ENCODE peak calls at places on chromosomes 4 and X, in four cellular contexts. U is T-cell, H is AG04450, V is IMR-90. E is an unnamed sample.

GRCh38 chr4:39528056-39528465 is 822 bp upstream of the UGDH start:
- DNase-seq in U (no peak), H (peak; percentile 49), V (peak; percentile 82), E (peak; percentile 75)

GRCh38 chr4:155966661-155967060 is 13.0 kb upstream of the CTSO start:
- DNase-seq in U (no peak), H (no peak), V (no peak), E (no peak)

GRCh38 chr4:172830295-172830764 is 338.3 kb upstream of the GALNT7 start:
- DNase-seq in U (no peak), H (no peak), V (peak; percentile 21), E (peak; percentile 34)

GRCh38 chrX:43357741-43358140 is 298.4 kb upstream of the MAOA start:
- DNase-seq in U (no peak), H (no peak), V (no peak), E (no peak)

GRCh38 chr4:118736867-118737266 is 51.7 kb downstream of the METTL14 start:
- DNase-seq in U (no peak), H (no peak), V (no peak), E (no peak)

GRCh38 chrX:40140706-40141499 is 43.1 kb upstream of the BCOR start:
- DNase-seq in U (no peak), H (no peak), V (peak; percentile 47), E (peak; percentile 69)

GRCh38 chrX:102154900-102155805 is 624 bp downstream of the BEX5 start:
- DNase-seq in U (no peak), H (no peak), V (no peak), E (no peak)

GRCh38 chr4:3723232-3723642 is 42.9 kb upstream of the ADRA2C start:
- DNase-seq in U (no peak), H (no peak), V (no peak), E (no peak)

GRCh38 chr4:160319221-160319867 is 1216.5 kb downstream of the RAPGEF2 start:
- DNase-seq in U (no peak), H (no peak), V (no peak), E (peak; percentile 26)

GRCh38 chrX:138128025-138128671 is 562.2 kb downstream of the ZIC3 start:
- DNase-seq in U (no peak), H (no peak), V (peak; percentile 11), E (peak; percentile 22)

GRCh38 chr4:8731364-8731763 is 138.8 kb downstream of the CPZ start:
- DNase-seq in U (no peak), H (no peak), V (no peak), E (no peak)

GRCh38 chr4:187268940-187269339 is 545.3 kb upstream of the FAT1 start:
- DNase-seq in U (no peak), H (peak; percentile 48), V (peak; percentile 85), E (peak; percentile 8)

GRCh38 chrX:30570505-30570904 is 7.1 kb downstream of the TASL start:
- DNase-seq in U (no peak), H (no peak), V (peak; percentile 26), E (peak; percentile 49)

GRCh38 chr4:136651278-136651667 is 881.0 kb downstream of the PCDH18 start:
- DNase-seq in U (no peak), H (no peak), V (peak; percentile 34), E (no peak)

GRCh38 chr4:185343726-185344581 is 51.8 kb downstream of the LRP2BP start:
- DNase-seq in U (no peak), H (no peak), V (peak; percentile 27), E (peak; percentile 40)

GRCh38 chrX:96211953-96212352 is 472.7 kb upstream of the DIAPH2 start:
- DNase-seq in U (no peak), H (no peak), V (no peak), E (no peak)

GRCh38 chrX:44432641-44433040 is 89.2 kb upstream of the EFHC2 start:
- DNase-seq in U (no peak), H (peak; percentile 32), V (peak; percentile 3), E (peak; percentile 35)

GRCh38 chrX:70313503-70313902 is 23.6 kb downstream of the KIF4A start:
- DNase-seq in U (no peak), H (no peak), V (peak; percentile 52), E (peak; percentile 39)

GRCh38 chrX:110301194-110301593 is 16.7 kb downstream of the AMMECR1 start:
- DNase-seq in U (no peak), H (no peak), V (no peak), E (no peak)

GRCh38 chrX:153488231-153488914 is 6.4 kb upstream of the BGN start:
- DNase-seq in U (no peak), H (no peak), V (peak; percentile 67), E (peak; percentile 62)

GRCh38 chrX:43953218-43953617 is 20.0 kb downstream of the NDP start:
- DNase-seq in U (no peak), H (no peak), V (peak; percentile 30), E (no peak)

GRCh38 chrX:123648028-123648810 is 84.6 kb downstream of the THOC2 start:
- DNase-seq in U (peak; percentile 13), H (peak; percentile 42), V (peak; percentile 83), E (peak; percentile 63)

GRCh38 chr4:74640111-74640903 is 154.0 kb downstream of the BTC start:
- DNase-seq in U (no peak), H (peak; percentile 86), V (peak; percentile 92), E (peak; percentile 89)

GRCh38 chrX:40539214-40540142 is 41.3 kb upstream of the ATP6AP2 start:
- DNase-seq in U (peak; percentile 64), H (peak; percentile 11), V (peak; percentile 71), E (peak; percentile 76)

GRCh38 chrX:1249101-1249887 is 19.3 kb upstream of the CSF2RA start:
- DNase-seq in U (peak; percentile 38), H (no peak), V (no peak), E (no peak)

GRCh38 chr4:56468097-56468422 is 643 bp downstream of the SRP72 start:
- DNase-seq in U (no peak), H (no peak), V (peak; percentile 35), E (peak; percentile 24)

GRCh38 chrX:116379854-116380253 is 56.6 kb upstream of the SLC6A14 start:
- DNase-seq in U (no peak), H (no peak), V (peak; percentile 6), E (peak; percentile 79)

GRCh38 chrX:72714471-72714916 is 388 bp upstream of the PHKA1 start:
- DNase-seq in U (no peak), H (peak; percentile 18), V (peak; percentile 62), E (peak; percentile 80)

GRCh38 chr4:10891866-10892265 is 207.3 kb upstream of the CLNK start:
- DNase-seq in U (no peak), H (no peak), V (no peak), E (no peak)

GRCh38 chrX:69107231-69107739 is 58.0 kb downstream of the PJA1 start:
- DNase-seq in U (no peak), H (no peak), V (no peak), E (no peak)

GRCh38 chr4:38710053-38710452 is 46.1 kb downstream of the KLF3 start:
- DNase-seq in U (no peak), H (no peak), V (no peak), E (no peak)

GRCh38 chr4:2761035-2761923 is 5.1 kb upstream of the TNIP2 start:
- DNase-seq in U (no peak), H (no peak), V (no peak), E (peak; percentile 27)

GRCh38 chrX:119008122-119008744 is 33.8 kb downstream of the LONRF3 start:
- DNase-seq in U (no peak), H (no peak), V (peak; percentile 30), E (peak; percentile 53)

GRCh38 chr4:56245547-56246229 is 141.6 kb downstream of the AASDH start:
- DNase-seq in U (no peak), H (no peak), V (no peak), E (peak; percentile 37)

GRCh38 chrX:1453951-1454785 is 1.5 kb upstream of the ASMTL start:
- DNase-seq in U (peak; percentile 77), H (peak; percentile 23), V (peak; percentile 69), E (peak; percentile 85)

GRCh38 chr4:146943691-146944375 is 1.8 kb downstream of the TTC29 start:
- DNase-seq in U (no peak), H (no peak), V (no peak), E (peak; percentile 29)

GRCh38 chr4:77308843-77309242 is 151.8 kb downstream of the CCNG2 start:
- DNase-seq in U (no peak), H (peak; percentile 1), V (peak; percentile 35), E (peak; percentile 36)

GRCh38 chrX:153961292-153961691 is 10.3 kb downstream of the HCFC1 start:
- DNase-seq in U (no peak), H (no peak), V (no peak), E (no peak)

GRCh38 chr4:59553063-59553738 is 1646.9 kb upstream of the ADGRL3 start:
- DNase-seq in U (no peak), H (no peak), V (no peak), E (peak; percentile 15)

E was measured in fibroblast of pulmonary artery.